ENCODE peak calls at places on chromosomes 6 and 20, in ten cellular contexts. R is 8988T; P is anterior cingulate cortex; Y is fibroblast of mammary gland; Q is COR-L47; K is GM18507; X is MV-4-11; S is stimulated activated CD8-positive, alpha-beta memory T cell treated with anti-CD3 and anti-CD28 coated beads, Interleukin-15, amount 100 ng/mL, for 1 hour; U is CD8-positive, alpha-beta T cell; T is HT1080. Z is an unnamed sample.

GRCh38 chr20:56442381-56443365 is 25.8 kb upstream of the RTF2 start:
- DNase-seq in R (no peak), P (no peak), Y (no peak), Q (no peak), K (no peak), X (peak; percentile 73), S (no peak), U (no peak), T (no peak), Z (no peak)

GRCh38 chr6:111709615-111710398 is 104.1 kb upstream of the TRAF3IP2 start:
- DNase-seq in R (peak; percentile 55), P (peak; percentile 30), Y (peak; percentile 78), Q (peak; percentile 19), K (peak; percentile 57), X (peak; percentile 59), S (peak; percentile 22), U (peak; percentile 57), T (peak; percentile 50), Z (peak; percentile 55)

GRCh38 chr6:7268362-7269310 is 44.4 kb downstream of the SSR1 start:
- DNase-seq in R (no peak), P (no peak), Y (no peak), Q (no peak), K (no peak), X (no peak), S (no peak), U (no peak), T (no peak), Z (no peak)

GRCh38 chr6:116238083-116238482 is 15.8 kb downstream of the TSPYL4 start:
- DNase-seq in R (no peak), P (no peak), Y (no peak), Q (no peak), K (no peak), X (no peak), S (no peak), U (no peak), T (no peak), Z (no peak)

GRCh38 chr6:144931172-144932035 is 646.3 kb downstream of the UTRN start:
- DNase-seq in R (no peak), P (no peak), Y (peak; percentile 57), Q (no peak), K (no peak), X (peak; percentile 32), S (no peak), U (peak; percentile 16), T (peak; percentile 50), Z (peak; percentile 4)

GRCh38 chr6:134183844-134184243 is 131.4 kb upstream of the SLC2A12 start:
- DNase-seq in R (no peak), P (no peak), Y (no peak), Q (no peak), K (no peak), X (no peak), S (no peak), U (no peak), T (no peak), Z (no peak)

GRCh38 chr20:41480054-41480770 is 113.6 kb upstream of the EMILIN3 start:
- DNase-seq in R (no peak), P (no peak), Y (no peak), Q (no peak), K (no peak), X (peak; percentile 47), S (no peak), U (no peak), T (no peak), Z (no peak)

GRCh38 chr6:109299695-109300564 is 82.3 kb downstream of the CD164 start:
- DNase-seq in R (no peak), P (no peak), Y (no peak), Q (no peak), K (no peak), X (peak; percentile 93), S (no peak), U (no peak), T (no peak), Z (no peak)

GRCh38 chr6:167501831-167502385 is 177.0 kb downstream of the TTLL2 start:
- DNase-seq in R (peak; percentile 65), P (no peak), Y (no peak), Q (no peak), K (no peak), X (peak; percentile 24), S (no peak), U (no peak), T (peak; percentile 26), Z (peak; percentile 8)

GRCh38 chr20:38764563-38765355 is 16.5 kb downstream of the ACTR5 start:
- DNase-seq in R (peak; percentile 60), P (peak; percentile 8), Y (peak; percentile 91), Q (no peak), K (no peak), X (peak; percentile 76), S (no peak), U (peak; percentile 11), T (peak; percentile 87), Z (no peak)

GRCh38 chr6:139474145-139475108 is 100.0 kb upstream of the CITED2 start:
- DNase-seq in R (no peak), P (no peak), Y (peak; percentile 43), Q (peak; percentile 14), K (no peak), X (peak; percentile 47), S (no peak), U (no peak), T (no peak), Z (peak; percentile 66)

GRCh38 chr6:77650098-77650663 is 2.7 kb upstream of the MEI4 start:
- DNase-seq in R (no peak), P (no peak), Y (no peak), Q (no peak), K (no peak), X (no peak), S (no peak), U (peak; percentile 5), T (no peak), Z (no peak)

GRCh38 chr6:140579918-140580317 is 1205.5 kb upstream of the CITED2 start:
- DNase-seq in R (no peak), P (no peak), Y (no peak), Q (no peak), K (no peak), X (no peak), S (no peak), U (no peak), T (no peak), Z (no peak)

GRCh38 chr20:354298-354977 is 7.5 kb downstream of the NRSN2 start:
- DNase-seq in R (peak; percentile 89), P (peak; percentile 11), Y (peak; percentile 68), Q (peak; percentile 72), K (peak; percentile 81), X (peak; percentile 53), S (peak; percentile 68), U (peak; percentile 80), T (peak; percentile 62), Z (no peak)

GRCh38 chr6:156336096-156336495 is 441.1 kb upstream of the ARID1B start:
- DNase-seq in R (no peak), P (no peak), Y (no peak), Q (no peak), K (no peak), X (no peak), S (no peak), U (no peak), T (peak; percentile 30), Z (no peak)

GRCh38 chr20:62020935-62021701 is 44.6 kb downstream of the TAF4 start:
- DNase-seq in R (no peak), P (no peak), Y (peak; percentile 66), Q (no peak), K (no peak), X (no peak), S (no peak), U (no peak), T (no peak), Z (no peak)

GRCh38 chr20:52242237-52243230 is 51.0 kb upstream of the ZFP64 start:
- DNase-seq in R (no peak), P (no peak), Y (peak; percentile 20), Q (peak; percentile 14), K (no peak), X (peak; percentile 15), S (no peak), U (no peak), T (no peak), Z (no peak)

GRCh38 chr6:113584767-113585166 is 272.4 kb upstream of the MARCKS start:
- DNase-seq in R (no peak), P (no peak), Y (no peak), Q (no peak), K (no peak), X (no peak), S (no peak), U (no peak), T (no peak), Z (peak; percentile 39)

Z was measured in NCI-H1436 treated with DMSO at 0.1 percent for 48 hours.